ENCODE peak calls at places on chromosomes 16 and 17, in six cellular contexts. One of them, this sample, is unnamed.
A peak's percentile ranks its signal among the peaks of the same experiment; 100 is the strongest.

GRCh38 chr17:50256826-50257573 is 17.3 kb upstream of the TMEM92 start:
- DNase-seq in IMR-90: no peak
- DNase-seq in A549: no peak
- DNase-seq in NCI-H524: no peak
- DNase-seq in left ventricle myocardium superior: no peak
- DNase-seq in GM04504: no peak
- DNase-seq in this sample: no peak

GRCh38 chr17:64216030-64216384 is 47.1 kb downstream of the TEX2 start:
- DNase-seq in NCI-H524: no peak
- DNase-seq in A549: no peak
- DNase-seq in IMR-90: peak; percentile 69
- DNase-seq in GM04504: no peak
- DNase-seq in left ventricle myocardium superior: no peak
- DNase-seq in this sample: no peak

GRCh38 chr16:67613808-67614207 is 31.1 kb upstream of the CARMIL2 start:
- DNase-seq in A549: peak; percentile 46
- DNase-seq in GM04504: no peak
- DNase-seq in NCI-H524: no peak
- DNase-seq in IMR-90: no peak
- DNase-seq in left ventricle myocardium superior: no peak
- DNase-seq in this sample: no peak

GRCh38 chr17:63537001-63537400 is 13.3 kb upstream of the DCAF7 start:
- DNase-seq in NCI-H524: no peak
- DNase-seq in GM04504: no peak
- DNase-seq in left ventricle myocardium superior: no peak
- DNase-seq in A549: no peak
- DNase-seq in IMR-90: no peak
- DNase-seq in this sample: no peak

GRCh38 chr17:2029911-2030778 is at the start of gene DPH1:
- DNase-seq in IMR-90: peak; percentile 91
- DNase-seq in GM04504: peak; percentile 84
- DNase-seq in NCI-H524: peak; percentile 84
- DNase-seq in A549: peak; percentile 91
- DNase-seq in left ventricle myocardium superior: peak; percentile 93
- DNase-seq in this sample: peak; percentile 97

GRCh38 chr17:77882481-77883212 is 75.9 kb upstream of the TNRC6C start:
- DNase-seq in A549: peak; percentile 31
- DNase-seq in IMR-90: peak; percentile 61
- DNase-seq in NCI-H524: no peak
- DNase-seq in GM04504: no peak
- DNase-seq in left ventricle myocardium superior: peak; percentile 84
- DNase-seq in this sample: no peak

GRCh38 chr16:89099905-89100304 is 6.3 kb downstream of the ACSF3 start:
- DNase-seq in IMR-90: no peak
- DNase-seq in GM04504: no peak
- DNase-seq in A549: no peak
- DNase-seq in NCI-H524: no peak
- DNase-seq in left ventricle myocardium superior: no peak
- DNase-seq in this sample: no peak

GRCh38 chr17:1588781-1589585 is 26.4 kb upstream of the PITPNA start:
- DNase-seq in NCI-H524: no peak
- DNase-seq in A549: no peak
- DNase-seq in IMR-90: no peak
- DNase-seq in left ventricle myocardium superior: no peak
- DNase-seq in GM04504: peak; percentile 4
- DNase-seq in this sample: no peak

GRCh38 chr17:2222901-2223616 is 80.5 kb downstream of the SMG6 start:
- DNase-seq in A549: no peak
- DNase-seq in IMR-90: peak; percentile 80
- DNase-seq in GM04504: peak; percentile 71
- DNase-seq in left ventricle myocardium superior: peak; percentile 71
- DNase-seq in NCI-H524: peak; percentile 56
- DNase-seq in this sample: no peak

GRCh38 chr17:64190468-64190867 is 60.5 kb upstream of the ERN1 start:
- DNase-seq in NCI-H524: peak; percentile 88
- DNase-seq in A549: no peak
- DNase-seq in IMR-90: no peak
- DNase-seq in left ventricle myocardium superior: no peak
- DNase-seq in GM04504: no peak
- DNase-seq in this sample: peak; percentile 36

GRCh38 chr16:54363760-54364159 is 77.2 kb upstream of the IRX3 start:
- DNase-seq in GM04504: no peak
- DNase-seq in left ventricle myocardium superior: no peak
- DNase-seq in NCI-H524: no peak
- DNase-seq in A549: no peak
- DNase-seq in IMR-90: no peak
- DNase-seq in this sample: no peak

GRCh38 chr16:68401871-68402747 is 46.2 kb downstream of the SMPD3 start:
- DNase-seq in GM04504: peak; percentile 49
- DNase-seq in IMR-90: peak; percentile 68
- DNase-seq in NCI-H524: no peak
- DNase-seq in A549: no peak
- DNase-seq in left ventricle myocardium superior: no peak
- DNase-seq in this sample: no peak

GRCh38 chr17:1179635-1180433 is at the start of gene ABR:
- DNase-seq in IMR-90: peak; percentile 26
- DNase-seq in GM04504: no peak
- DNase-seq in left ventricle myocardium superior: peak; percentile 76
- DNase-seq in NCI-H524: peak; percentile 18
- DNase-seq in A549: no peak
- DNase-seq in this sample: peak; percentile 90

GRCh38 chr17:51997723-51998122 is 160.8 kb downstream of the CA10 start:
- DNase-seq in A549: no peak
- DNase-seq in GM04504: no peak
- DNase-seq in NCI-H524: peak; percentile 34
- DNase-seq in IMR-90: no peak
- DNase-seq in left ventricle myocardium superior: no peak
- DNase-seq in this sample: no peak

GRCh38 chr16:50505714-50506542 is 42.3 kb upstream of the NKD1 start:
- DNase-seq in A549: peak; percentile 15
- DNase-seq in IMR-90: no peak
- DNase-seq in left ventricle myocardium superior: no peak
- DNase-seq in GM04504: no peak
- DNase-seq in NCI-H524: peak; percentile 98
- DNase-seq in this sample: peak; percentile 64

GRCh38 chr17:28402224-28402630 is 3.8 kb downstream of the SLC46A1 start:
- DNase-seq in left ventricle myocardium superior: no peak
- DNase-seq in NCI-H524: no peak
- DNase-seq in A549: no peak
- DNase-seq in GM04504: no peak
- DNase-seq in IMR-90: no peak
- DNase-seq in this sample: no peak

GRCh38 chr17:45225964-45226530 is 4.4 kb downstream of the FMNL1 start:
- DNase-seq in NCI-H524: no peak
- DNase-seq in left ventricle myocardium superior: peak; percentile 77
- DNase-seq in IMR-90: no peak
- DNase-seq in GM04504: no peak
- DNase-seq in A549: peak; percentile 40
- DNase-seq in this sample: no peak

GRCh38 chr17:27157297-27157696 is 136.6 kb upstream of the WSB1 start:
- DNase-seq in left ventricle myocardium superior: no peak
- DNase-seq in IMR-90: no peak
- DNase-seq in GM04504: no peak
- DNase-seq in NCI-H524: no peak
- DNase-seq in A549: no peak
- DNase-seq in this sample: no peak

GRCh38 chr17:74190154-74190553 is 13.3 kb upstream of the RPL38 start:
- DNase-seq in left ventricle myocardium superior: no peak
- DNase-seq in A549: peak; percentile 73
- DNase-seq in IMR-90: peak; percentile 61
- DNase-seq in GM04504: no peak
- DNase-seq in NCI-H524: peak; percentile 90
- DNase-seq in this sample: no peak

GRCh38 chr16:66486773-66487579 is 59.9 kb downstream of the BEAN1 start:
- DNase-seq in A549: peak; percentile 33
- DNase-seq in NCI-H524: no peak
- DNase-seq in GM04504: peak; percentile 25
- DNase-seq in IMR-90: peak; percentile 83
- DNase-seq in left ventricle myocardium superior: peak; percentile 50
- DNase-seq in this sample: no peak

GRCh38 chr16:68802190-68802589 is 41.1 kb upstream of the TANGO6 start:
- DNase-seq in left ventricle myocardium superior: no peak
- DNase-seq in IMR-90: peak; percentile 81
- DNase-seq in GM04504: no peak
- DNase-seq in NCI-H524: no peak
- DNase-seq in A549: no peak
- DNase-seq in this sample: no peak

GRCh38 chr17:48505788-48506187 is 25.0 kb downstream of the HOXB1 start:
- DNase-seq in NCI-H524: no peak
- DNase-seq in GM04504: peak; percentile 77
- DNase-seq in A549: peak; percentile 89
- DNase-seq in left ventricle myocardium superior: no peak
- DNase-seq in IMR-90: peak; percentile 89
- DNase-seq in this sample: no peak

GRCh38 chr17:81890447-81891302 is 711 bp downstream of the ALYREF start:
- DNase-seq in IMR-90: no peak
- DNase-seq in GM04504: no peak
- DNase-seq in left ventricle myocardium superior: no peak
- DNase-seq in A549: no peak
- DNase-seq in NCI-H524: no peak
- DNase-seq in this sample: no peak

GRCh38 chr16:88977028-88977844 is at the start of gene CBFA2T3:
- DNase-seq in NCI-H524: no peak
- DNase-seq in GM04504: peak; percentile 1
- DNase-seq in IMR-90: no peak
- DNase-seq in A549: no peak
- DNase-seq in left ventricle myocardium superior: peak; percentile 88
- DNase-seq in this sample: no peak

GRCh38 chr17:60151355-60151754 is 1.6 kb downstream of the CA4 start:
- DNase-seq in A549: no peak
- DNase-seq in IMR-90: no peak
- DNase-seq in left ventricle myocardium superior: no peak
- DNase-seq in GM04504: no peak
- DNase-seq in NCI-H524: peak; percentile 35
- DNase-seq in this sample: no peak

GRCh38 chr17:39732586-39732985 is 2.3 kb upstream of the MIEN1 start:
- DNase-seq in NCI-H524: no peak
- DNase-seq in IMR-90: no peak
- DNase-seq in GM04504: no peak
- DNase-seq in A549: no peak
- DNase-seq in left ventricle myocardium superior: no peak
- DNase-seq in this sample: no peak

GRCh38 chr17:47286198-47286914 is 32.7 kb downstream of the ITGB3 start:
- DNase-seq in NCI-H524: no peak
- DNase-seq in A549: no peak
- DNase-seq in IMR-90: peak; percentile 26
- DNase-seq in GM04504: no peak
- DNase-seq in left ventricle myocardium superior: no peak
- DNase-seq in this sample: no peak

GRCh38 chr16:5065368-5065767 is 388 bp downstream of the C16orf89 start:
- DNase-seq in GM04504: no peak
- DNase-seq in left ventricle myocardium superior: no peak
- DNase-seq in NCI-H524: no peak
- DNase-seq in IMR-90: no peak
- DNase-seq in A549: no peak
- DNase-seq in this sample: no peak

GRCh38 chr16:3797904-3798811 is 80.8 kb upstream of the TRAP1 start:
- DNase-seq in GM04504: no peak
- DNase-seq in A549: no peak
- DNase-seq in NCI-H524: no peak
- DNase-seq in left ventricle myocardium superior: no peak
- DNase-seq in IMR-90: no peak
- DNase-seq in this sample: no peak